ENCODE peak calls at places on chromosomes 7 and 10, in six cellular contexts. L is H1, T is neuronal stem cell, S is IMR-90, Y is mesenchymal stem cell, M is trophoblast cell. J is an unnamed sample.

GRCh38 chr10:78260675-78261074 is 227.0 kb downstream of the RPS24 start:
- DNase-seq in L (no peak), T (no peak), S (no peak), Y (no peak), M (no peak), J (no peak)

GRCh38 chr10:30027057-30028005 is 32.1 kb downstream of the JCAD start:
- DNase-seq in L (peak; percentile 68), T (no peak), S (no peak), Y (no peak), M (peak; percentile 69), J (peak; percentile 72)

GRCh38 chr10:29048506-29048905 is 240.4 kb upstream of the LYZL1 start:
- DNase-seq in L (no peak), T (no peak), S (no peak), Y (no peak), M (peak; percentile 89), J (no peak)

GRCh38 chr7:51190950-51191349 is 125.7 kb downstream of the COBL start:
- DNase-seq in L (no peak), T (no peak), S (no peak), Y (no peak), M (no peak), J (no peak)

GRCh38 chr10:16787361-16787791 is 29.8 kb downstream of the RSU1 start:
- DNase-seq in L (no peak), T (no peak), S (no peak), Y (no peak), M (no peak), J (no peak)

GRCh38 chr7:28423919-28424514 is 11.7 kb downstream of the CREB5 start:
- DNase-seq in L (no peak), T (no peak), S (no peak), Y (no peak), M (no peak), J (no peak)

GRCh38 chr10:25639646-25640045 is 294.4 kb upstream of the MYO3A start:
- DNase-seq in L (no peak), T (no peak), S (no peak), Y (no peak), M (peak; percentile 5), J (no peak)

GRCh38 chr7:24058953-24059352 is 225.0 kb upstream of the NPY start:
- DNase-seq in L (no peak), T (no peak), S (no peak), Y (no peak), M (no peak), J (no peak)

GRCh38 chr7:122652851-122653250 is 46.1 kb downstream of the RNF133 start:
- DNase-seq in L (no peak), T (no peak), S (no peak), Y (no peak), M (no peak), J (no peak)

GRCh38 chr10:69901623-69902505 is 100.2 kb downstream of the COL13A1 start:
- DNase-seq in L (peak; percentile 71), T (peak; percentile 56), S (peak; percentile 60), Y (peak; percentile 62), M (peak; percentile 37), J (peak; percentile 79)

GRCh38 chr10:48658889-48659269 is 25.8 kb upstream of the WDFY4 start:
- DNase-seq in L (no peak), T (no peak), S (no peak), Y (no peak), M (no peak), J (no peak)

GRCh38 chr10:79246209-79246581 is 101.1 kb upstream of the PPIF start:
- DNase-seq in L (no peak), T (no peak), S (no peak), Y (no peak), M (no peak), J (no peak)

GRCh38 chr10:126584836-126585235 is 85.7 kb downstream of the C10orf90 start:
- DNase-seq in L (no peak), T (no peak), S (no peak), Y (no peak), M (no peak), J (no peak)

GRCh38 chr10:50395279-50395678 is 144.0 kb upstream of the ASAH2 start:
- DNase-seq in L (no peak), T (no peak), S (peak; percentile 44), Y (peak; percentile 71), M (no peak), J (no peak)

GRCh38 chr10:505459-505858 is 184.0 kb downstream of the DIP2C start:
- DNase-seq in L (no peak), T (no peak), S (no peak), Y (no peak), M (no peak), J (no peak)

GRCh38 chr7:149860821-149861727 is 12.7 kb upstream of the ATP6V0E2 start:
- DNase-seq in L (peak; percentile 89), T (no peak), S (no peak), Y (no peak), M (peak; percentile 6), J (peak; percentile 82)

GRCh38 chr10:20457656-20458055 is 439.5 kb downstream of the NEBL start:
- DNase-seq in L (no peak), T (no peak), S (no peak), Y (no peak), M (no peak), J (no peak)
- H3K14ac ChIP-seq in L (no peak overlapping the region), T (no peak overlapping the region), S (no peak overlapping the region), Y (no peak overlapping the region), M (no peak overlapping the region), J (no peak overlapping the region)

GRCh38 chr10:98267894-98268693 is at the start of gene LOXL4:
- DNase-seq in L (no peak), T (peak; percentile 21), S (no peak), Y (peak; percentile 29), M (peak; percentile 25), J (no peak)
- H2BK120ac ChIP-seq in L (no peak within 1 kb of the TSS), T (peak within 1 kb of the TSS; percentile 85), S (peak within 1 kb of the TSS; percentile 93), Y (peak within 1 kb of the TSS; percentile 43), M (peak within 1 kb of the TSS; percentile 35), J (no peak within 1 kb of the TSS)

GRCh38 chr7:47982610-47983009 is 3.2 kb upstream of the HUS1 start:
- DNase-seq in L (no peak), T (no peak), S (no peak), Y (no peak), M (peak; percentile 48), J (no peak)
- H3K14ac ChIP-seq in L (no peak overlapping the region), T (no peak overlapping the region), S (no peak overlapping the region), Y (no peak overlapping the region), M (no peak overlapping the region), J (no peak overlapping the region)

GRCh38 chr10:4941540-4942330 is 21.5 kb upstream of the AKR1C1 start:
- DNase-seq in L (no peak), T (no peak), S (peak; percentile 6), Y (peak; percentile 14), M (no peak), J (no peak)
- H2BK120ac ChIP-seq in L (no peak overlapping the region), T (no peak overlapping the region), S (peak overlapping the region; percentile 80), Y (no peak overlapping the region), M (no peak overlapping the region), J (no peak overlapping the region)

GRCh38 chr7:46945328-46945727 is 636.6 kb downstream of the TNS3 start:
- DNase-seq in L (no peak), T (no peak), S (no peak), Y (no peak), M (no peak), J (no peak)
- H3K14ac ChIP-seq in L (no peak overlapping the region), T (no peak overlapping the region), S (no peak overlapping the region), Y (no peak overlapping the region), M (no peak overlapping the region), J (no peak overlapping the region)

J was measured in H9.